ENCODE peak calls at places on chromosomes 1 and 21, in nine cellular contexts. R is neural progenitor cell, X is Panc1, M is heart left ventricle, W is tibial artery, P is pancreas, D is epithelial cell of esophagus, C is fibroblast of mammary gland, Q is heart right ventricle. A is an unnamed sample.

GRCh38 chr1:68383092-68383491 is 66.7 kb downstream of the RPE65 start:
- DNase-seq in R (no peak), X (no peak), M (no peak), W (no peak), P (no peak), D (no peak), C (no peak), Q (no peak), A (no peak)

GRCh38 chr1:160646711-160647328 is at the start of gene SLAMF1:
- DNase-seq in R (no peak), X (no peak), M (no peak), W (no peak), P (no peak), D (no peak), C (peak; percentile 31), Q (no peak), A (no peak)

GRCh38 chr1:202625416-202626360 is 84.6 kb downstream of the SYT2 start:
- DNase-seq in R (peak; percentile 85), X (peak; percentile 12), M (peak; percentile 74), W (peak; percentile 82), P (peak; percentile 53), D (peak; percentile 64), C (peak; percentile 61), Q (peak; percentile 79), A (peak; percentile 68)

GRCh38 chr1:233094691-233095090 is 144.3 kb downstream of the NTPCR start:
- DNase-seq in R (no peak), X (no peak), M (no peak), W (no peak), P (no peak), D (no peak), C (no peak), Q (no peak), A (no peak)

GRCh38 chr1:111505641-111506119 is 2.2 kb upstream of the ADORA3 start:
- DNase-seq in R (no peak), X (no peak), M (no peak), W (no peak), P (peak; percentile 45), D (no peak), C (no peak), Q (no peak), A (no peak)

GRCh38 chr1:5649795-5650194 is 342.4 kb downstream of the NPHP4 start:
- DNase-seq in R (no peak), X (no peak), M (no peak), W (no peak), P (no peak), D (no peak), C (no peak), Q (no peak), A (no peak)

GRCh38 chr1:61445269-61445825 is 279.6 kb downstream of the TM2D1 start:
- DNase-seq in R (no peak), X (no peak), M (no peak), W (no peak), P (no peak), D (no peak), C (no peak), Q (no peak), A (no peak)

GRCh38 chr1:111364690-111365089 is 62.8 kb downstream of the OVGP1 start:
- DNase-seq in R (peak; percentile 7), X (no peak), M (no peak), W (no peak), P (no peak), D (peak; percentile 40), C (no peak), Q (no peak), A (peak; percentile 3)

GRCh38 chr1:233375653-233376052 is 48.1 kb downstream of the MAP3K21 start:
- DNase-seq in R (no peak), X (no peak), M (no peak), W (no peak), P (no peak), D (no peak), C (no peak), Q (no peak), A (no peak)

GRCh38 chr21:45833437-45833836 is 148.1 kb upstream of the COL6A1 start:
- DNase-seq in R (no peak), X (no peak), M (peak; percentile 35), W (no peak), P (no peak), D (no peak), C (no peak), Q (no peak), A (no peak)

GRCh38 chr1:240765732-240766363 is 153.9 kb upstream of the GREM2 start:
- DNase-seq in R (peak; percentile 14), X (no peak), M (no peak), W (no peak), P (no peak), D (peak; percentile 7), C (peak; percentile 2), Q (no peak), A (peak; percentile 70)

GRCh38 chr1:25568090-25568833 is 24.9 kb downstream of the LDLRAP1 start:
- DNase-seq in R (peak; percentile 46), X (no peak), M (no peak), W (peak; percentile 78), P (no peak), D (peak; percentile 99), C (peak; percentile 68), Q (no peak), A (peak; percentile 62)

GRCh38 chr1:226679853-226680516 is 59.1 kb downstream of the ITPKB start:
- DNase-seq in R (peak; percentile 97), X (no peak), M (peak; percentile 91), W (peak; percentile 94), P (peak; percentile 86), D (peak; percentile 35), C (peak; percentile 60), Q (peak; percentile 89), A (peak; percentile 38)

GRCh38 chr1:18279713-18280074 is 172.1 kb downstream of the IGSF21 start:
- DNase-seq in R (no peak), X (no peak), M (no peak), W (no peak), P (no peak), D (no peak), C (no peak), Q (no peak), A (no peak)

GRCh38 chr1:53616927-53617326 is 122.0 kb downstream of the GLIS1 start:
- DNase-seq in R (peak; percentile 39), X (no peak), M (peak; percentile 6), W (peak; percentile 52), P (no peak), D (no peak), C (peak; percentile 35), Q (no peak), A (peak; percentile 21)
- TF ChIP-seq CTCF in R (peak; percentile 21), X (no peak), M (no peak), W (no peak), P (no peak), D (peak; percentile 19), C (peak; percentile 13), Q (no peak), A (peak; percentile 23)

GRCh38 chr1:119001181-119002018 is 13.3 kb upstream of the TBX15 start:
- DNase-seq in R (peak; percentile 36), X (no peak), M (no peak), W (peak; percentile 82), P (no peak), D (no peak), C (peak; percentile 47), Q (no peak), A (peak; percentile 44)
- H3K4me3 ChIP-seq in R (peak overlapping the region; percentile 24), X (no peak overlapping the region), M (peak overlapping the region; percentile 31), W (peak overlapping the region; percentile 63), P (no peak overlapping the region), D (no peak overlapping the region), C (peak overlapping the region; percentile 29), Q (peak overlapping the region; percentile 17), A (peak overlapping the region; percentile 33)

GRCh38 chr1:115624859-115625258 is 16.9 kb upstream of the VANGL1 start:
- DNase-seq in R (no peak), X (no peak), M (no peak), W (no peak), P (no peak), D (peak; percentile 36), C (no peak), Q (no peak), A (no peak)
- TF ChIP-seq CTCF in R (peak; percentile 9), X (peak; percentile 16), M (peak; percentile 19), W (no peak), P (no peak), D (peak; percentile 43), C (no peak), Q (no peak), A (no peak)

DNA sequence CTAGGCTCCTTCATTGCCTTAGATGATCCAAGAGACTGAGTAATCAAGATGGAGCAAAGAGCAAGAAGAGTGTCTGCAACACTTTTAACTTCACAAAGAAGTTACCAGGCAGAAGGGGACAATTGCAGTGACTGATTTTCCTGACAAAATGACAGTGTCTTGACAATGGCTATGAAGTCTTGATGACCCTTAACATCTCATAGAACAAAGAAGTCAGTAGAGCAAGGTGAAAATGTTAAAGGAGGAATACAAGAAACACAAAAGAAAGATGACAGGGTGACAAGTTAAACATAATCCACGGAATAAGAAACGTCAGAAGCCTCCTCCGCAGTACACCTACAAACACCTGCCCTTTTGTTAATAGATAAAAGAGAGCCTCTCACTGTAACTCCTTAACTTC is 15.1 kb upstream of the VCAM1 start:
- DNase-seq in R (no peak), X (no peak), M (no peak), W (no peak), P (no peak), D (no peak), C (no peak), Q (no peak), A (no peak)
- H3K4me3 ChIP-seq in R (no peak overlapping the region), X (no peak overlapping the region), M (no peak overlapping the region), W (no peak overlapping the region), P (no peak overlapping the region), D (no peak overlapping the region), C (no peak overlapping the region), Q (no peak overlapping the region), A (no peak overlapping the region)

GRCh38 chr1:11701981-11702803 is 10.7 kb downstream of the DRAXIN start:
- DNase-seq in R (no peak), X (no peak), M (no peak), W (no peak), P (no peak), D (no peak), C (no peak), Q (no peak), A (no peak)
- TF ChIP-seq CTCF in R (no peak), X (no peak), M (no peak), W (no peak), P (no peak), D (no peak), C (no peak), Q (no peak), A (no peak)

A was measured in cardiac fibroblast.